ENCODE peak calls at places on chromosomes 2 and 18, in ten cellular contexts. B, L, R, D, P, T, M, O, Y and K are unnamed samples.

GRCh38 chr2:83370419-83370762 is 1088.7 kb downstream of the SUCLG1 start:
- DNase-seq in B (no peak), L (no peak), R (no peak), D (no peak), P (no peak), T (no peak), M (no peak), O (no peak), Y (no peak), K (no peak)

GRCh38 chr18:61870151-61870550 is 22.7 kb downstream of the RNF152 start:
- DNase-seq in B (no peak), L (no peak), R (no peak), D (no peak), P (no peak), T (no peak), M (no peak), O (no peak), Y (no peak), K (no peak)

GRCh38 chr18:59621027-59621426 is 76.2 kb downstream of the CCBE1 start:
- DNase-seq in B (peak; percentile 88), L (no peak), R (no peak), D (no peak), P (no peak), T (no peak), M (no peak), O (no peak), Y (no peak), K (peak; percentile 58)

GRCh38 chr18:62784966-62785413 is 69.6 kb downstream of the PHLPP1 start:
- DNase-seq in B (no peak), L (peak; percentile 79), R (no peak), D (no peak), P (no peak), T (no peak), M (no peak), O (no peak), Y (no peak), K (no peak)

GRCh38 chr2:175166216-175166824 is 1.7 kb downstream of the ATF2 start:
- DNase-seq in B (no peak), L (no peak), R (no peak), D (no peak), P (no peak), T (no peak), M (no peak), O (no peak), Y (no peak), K (no peak)

GRCh38 chr2:36965751-36966369 is 476 bp downstream of the STRN start:
- DNase-seq in B (peak; percentile 12), L (no peak), R (peak; percentile 73), D (peak; percentile 76), P (peak; percentile 92), T (peak; percentile 49), M (no peak), O (no peak), Y (peak; percentile 94), K (peak; percentile 50)

GRCh38 chr2:44836174-44836573 is 105.3 kb upstream of the SIX3 start:
- DNase-seq in B (no peak), L (no peak), R (no peak), D (no peak), P (no peak), T (no peak), M (no peak), O (peak; percentile 81), Y (peak; percentile 22), K (no peak)

GRCh38 chr2:53490659-53491058 is 276.9 kb upstream of the CHAC2 start:
- DNase-seq in B (peak; percentile 35), L (peak; percentile 68), R (no peak), D (no peak), P (no peak), T (no peak), M (no peak), O (no peak), Y (no peak), K (no peak)

GRCh38 chr2:14907014-14907612 is 274.6 kb downstream of the LRATD1 start:
- DNase-seq in B (no peak), L (no peak), R (no peak), D (no peak), P (peak; percentile 25), T (no peak), M (no peak), O (no peak), Y (peak; percentile 53), K (no peak)

GRCh38 chr2:112640800-112641675 is 4.7 kb upstream of the SLC20A1 start:
- DNase-seq in B (peak; percentile 82), L (no peak), R (no peak), D (no peak), P (no peak), T (peak; percentile 67), M (no peak), O (no peak), Y (no peak), K (peak; percentile 47)

GRCh38 chr2:187461294-187462261 is 13.5 kb upstream of the CALCRL start:
- DNase-seq in B (no peak), L (no peak), R (no peak), D (peak; percentile 29), P (peak; percentile 79), T (peak; percentile 40), M (no peak), O (no peak), Y (peak; percentile 86), K (no peak)

GRCh38 chr2:134668821-134669220 is 50.0 kb downstream of the TMEM163 start:
- DNase-seq in B (no peak), L (no peak), R (no peak), D (no peak), P (no peak), T (no peak), M (peak; percentile 88), O (no peak), Y (peak; percentile 24), K (no peak)

GRCh38 chr2:136116111-136116812 is 1.7 kb downstream of the CXCR4 start:
- DNase-seq in B (no peak), L (no peak), R (peak; percentile 61), D (no peak), P (peak; percentile 69), T (no peak), M (peak; percentile 92), O (no peak), Y (peak; percentile 74), K (no peak)

GRCh38 chr2:194166818-194167217 is 1490.2 kb upstream of the SLC39A10 start:
- DNase-seq in B (peak; percentile 12), L (no peak), R (no peak), D (peak; percentile 61), P (peak; percentile 62), T (peak; percentile 6), M (no peak), O (no peak), Y (peak; percentile 56), K (no peak)

GRCh38 chr2:239192456-239192855 is 208.4 kb downstream of the HDAC4 start:
- DNase-seq in B (no peak), L (peak; percentile 11), R (no peak), D (no peak), P (no peak), T (no peak), M (no peak), O (no peak), Y (peak; percentile 32), K (no peak)

GRCh38 chr2:106192752-106193490 is 1.2 kb downstream of the UXS1 start:
- DNase-seq in B (peak; percentile 93), L (peak; percentile 23), R (peak; percentile 53), D (peak; percentile 36), P (peak; percentile 48), T (peak; percentile 68), M (peak; percentile 16), O (peak; percentile 47), Y (peak; percentile 76), K (peak; percentile 77)

GRCh38 chr18:13606589-13607254 is 119.6 kb downstream of the FAM210A start:
- DNase-seq in B (no peak), L (no peak), R (no peak), D (no peak), P (no peak), T (no peak), M (no peak), O (no peak), Y (no peak), K (no peak)

GRCh38 chr2:25274868-25275574 is 66.7 kb downstream of the DNMT3A start:
- DNase-seq in B (no peak), L (no peak), R (peak; percentile 37), D (no peak), P (no peak), T (no peak), M (peak; percentile 55), O (no peak), Y (no peak), K (no peak)
- H3K27ac ChIP-seq in B (no peak overlapping the region), L (peak overlapping the region; percentile 83), R (peak overlapping the region; percentile 50), D (peak overlapping the region; percentile 50), P (no peak overlapping the region), T (no peak overlapping the region), M (peak overlapping the region; percentile 88), O (peak overlapping the region; percentile 77), Y (no peak overlapping the region), K (no peak overlapping the region)

GRCh38 chr2:41169744-41170143 is 717.9 kb upstream of the SLC8A1 start:
- DNase-seq in B (no peak), L (peak; percentile 14), R (no peak), D (no peak), P (peak; percentile 40), T (no peak), M (no peak), O (no peak), Y (peak; percentile 47), K (no peak)
- TF ChIP-seq CTCF in B (no peak), L (no peak), R (no peak), D (no peak), P (peak; percentile 54), T (no peak), M (no peak), O (no peak), Y (peak; percentile 60), K (no peak)

GRCh38 chr2:177543007-177543760 is 150.6 kb downstream of the AGPS start:
- DNase-seq in B (peak; percentile 39), L (no peak), R (no peak), D (no peak), P (no peak), T (no peak), M (no peak), O (no peak), Y (no peak), K (no peak)

GRCh38 chr2:177545143-177545542 is 152.6 kb downstream of the AGPS start:
- DNase-seq in B (no peak), L (no peak), R (no peak), D (no peak), P (no peak), T (no peak), M (no peak), O (no peak), Y (no peak), K (no peak)

GRCh38 chr2:177547772-177548171 is 155.2 kb downstream of the AGPS start:
- DNase-seq in B (no peak), L (no peak), R (no peak), D (no peak), P (no peak), T (no peak), M (no peak), O (no peak), Y (no peak), K (no peak)

GRCh38 chr2:177547122-177547521 is 154.5 kb downstream of the AGPS start:
- DNase-seq in B (no peak), L (no peak), R (no peak), D (no peak), P (no peak), T (no peak), M (no peak), O (peak; percentile 89), Y (no peak), K (no peak)

GRCh38 chr2:177545981-177546600 is 153.5 kb downstream of the AGPS start:
- DNase-seq in B (no peak), L (no peak), R (no peak), D (no peak), P (peak; percentile 35), T (no peak), M (no peak), O (no peak), Y (no peak), K (no peak)
- H3K27ac ChIP-seq in B (no peak overlapping the region), L (no peak overlapping the region), R (no peak overlapping the region), D (no peak overlapping the region), P (no peak overlapping the region), T (no peak overlapping the region), M (no peak overlapping the region), O (no peak overlapping the region), Y (no peak overlapping the region), K (no peak overlapping the region)

GRCh38 chr2:217538719-217539118 is 464.1 kb downstream of the TNS1 start:
- DNase-seq in B (no peak), L (no peak), R (no peak), D (no peak), P (peak; percentile 9), T (no peak), M (no peak), O (no peak), Y (no peak), K (no peak)
- TF ChIP-seq CTCF in B (no peak), L (no peak), R (no peak), D (no peak), P (no peak), T (no peak), M (no peak), O (no peak), Y (no peak), K (no peak)